ENCODE peak calls at places on chromosomes 7 and 10, in ten cellular contexts. W is glutamatergic neuron, R is nephron progenitor cell, Z is H1, S is choroid plexus epithelial cell, N is H9, G is AG09309, T is right atrium auricular region, A is tibial artery, F is neural crest cell. C is an unnamed sample.

GRCh38 chr10:78408671-78409472 is 375.2 kb downstream of the RPS24 start:
- DNase-seq in W (no peak), R (no peak), Z (no peak), S (no peak), N (peak; percentile 75), G (no peak), T (peak; percentile 81), A (peak; percentile 91), F (no peak), C (no peak)

GRCh38 chr10:73827346-73828089 is 16.1 kb upstream of the NDST2 start:
- DNase-seq in W (no peak), R (no peak), Z (no peak), S (no peak), N (no peak), G (no peak), T (no peak), A (no peak), F (no peak), C (no peak)

GRCh38 chr7:146655928-146656797 is 539.6 kb downstream of the CNTNAP2 start:
- DNase-seq in W (no peak), R (no peak), Z (no peak), S (peak; percentile 65), N (no peak), G (no peak), T (no peak), A (no peak), F (no peak), C (no peak)

GRCh38 chr7:82594665-82595064 is 151.1 kb upstream of the CACNA2D1 start:
- DNase-seq in W (no peak), R (no peak), Z (no peak), S (peak; percentile 47), N (no peak), G (no peak), T (no peak), A (no peak), F (no peak), C (no peak)

GRCh38 chr7:107856806-107857540 is 34.0 kb upstream of the DLD start:
- DNase-seq in W (no peak), R (no peak), Z (no peak), S (peak; percentile 46), N (no peak), G (no peak), T (no peak), A (no peak), F (no peak), C (no peak)

GRCh38 chr10:47286591-47287325 is 13.2 kb upstream of the GDF10 start:
- DNase-seq in W (no peak), R (no peak), Z (no peak), S (no peak), N (no peak), G (no peak), T (peak; percentile 43), A (no peak), F (no peak), C (peak; percentile 42)

GRCh38 chr7:125876436-125876835 is 946.8 kb upstream of the POT1 start:
- DNase-seq in W (no peak), R (no peak), Z (no peak), S (peak; percentile 50), N (no peak), G (no peak), T (no peak), A (no peak), F (no peak), C (no peak)

GRCh38 chr7:51152801-51153200 is 163.8 kb downstream of the COBL start:
- DNase-seq in W (no peak), R (no peak), Z (no peak), S (no peak), N (no peak), G (no peak), T (no peak), A (no peak), F (no peak), C (no peak)

GRCh38 chr10:7606977-7607404 is 59.8 kb downstream of the ITIH5 start:
- DNase-seq in W (no peak), R (no peak), Z (no peak), S (no peak), N (no peak), G (no peak), T (no peak), A (no peak), F (no peak), C (no peak)

GRCh38 chr10:16765532-16766365 is 51.5 kb downstream of the RSU1 start:
- DNase-seq in W (no peak), R (no peak), Z (no peak), S (no peak), N (no peak), G (no peak), T (no peak), A (no peak), F (no peak), C (no peak)

GRCh38 chr10:124677871-124678565 is 66.2 kb downstream of the FAM53B start:
- DNase-seq in W (no peak), R (no peak), Z (no peak), S (no peak), N (no peak), G (no peak), T (peak; percentile 82), A (no peak), F (no peak), C (no peak)

GRCh38 chr7:69078997-69079769 is 519.1 kb upstream of the AUTS2 start:
- DNase-seq in W (no peak), R (no peak), Z (no peak), S (peak; percentile 12), N (no peak), G (no peak), T (no peak), A (no peak), F (no peak), C (no peak)

GRCh38 chr10:132443605-132443997 is 46.6 kb downstream of the PWWP2B start:
- DNase-seq in W (no peak), R (no peak), Z (no peak), S (peak; percentile 75), N (no peak), G (no peak), T (no peak), A (no peak), F (no peak), C (no peak)

GRCh38 chr7:158391141-158391540 is 196.5 kb downstream of the PTPRN2 start:
- DNase-seq in W (no peak), R (no peak), Z (no peak), S (no peak), N (no peak), G (no peak), T (no peak), A (no peak), F (no peak), C (no peak)

GRCh38 chr10:118811675-118812392 is 57.1 kb upstream of the CACUL1 start:
- DNase-seq in W (no peak), R (no peak), Z (no peak), S (no peak), N (no peak), G (no peak), T (no peak), A (no peak), F (no peak), C (no peak)

GRCh38 chr10:98460837-98461499 is 14.2 kb upstream of the HPS1 start:
- DNase-seq in W (no peak), R (no peak), Z (no peak), S (peak; percentile 93), N (no peak), G (peak; percentile 60), T (peak; percentile 70), A (no peak), F (no peak), C (no peak)

GRCh38 chr10:18378766-18379165 is 238.5 kb downstream of the CACNB2 start:
- DNase-seq in W (no peak), R (no peak), Z (no peak), S (no peak), N (no peak), G (no peak), T (no peak), A (no peak), F (no peak), C (no peak)

GRCh38 chr10:18377898-18378297 is 237.7 kb downstream of the CACNB2 start:
- DNase-seq in W (no peak), R (no peak), Z (no peak), S (no peak), N (no peak), G (no peak), T (no peak), A (no peak), F (no peak), C (no peak)

GRCh38 chr10:18381679-18382078 is 241.5 kb downstream of the CACNB2 start:
- DNase-seq in W (no peak), R (no peak), Z (no peak), S (no peak), N (no peak), G (no peak), T (no peak), A (no peak), F (no peak), C (no peak)

GRCh38 chr10:18376650-18377049 is 236.4 kb downstream of the CACNB2 start:
- DNase-seq in W (no peak), R (no peak), Z (no peak), S (no peak), N (no peak), G (no peak), T (no peak), A (no peak), F (no peak), C (no peak)
- TF ChIP-seq CTCF in W (no peak), R (no peak), Z (no peak), S (no peak), N (no peak), G (no peak), T (no peak), A (no peak), F (no peak), C (no peak)

GRCh38 chr7:92988051-92988450 is 129.7 kb downstream of the SAMD9 start:
- DNase-seq in W (no peak), R (no peak), Z (no peak), S (peak; percentile 83), N (no peak), G (no peak), T (no peak), A (no peak), F (no peak), C (no peak)
- TF ChIP-seq CTCF in W (peak; percentile 40), R (peak; percentile 23), Z (no peak), S (peak; percentile 68), N (peak; percentile 65), G (peak; percentile 37), T (no peak), A (peak; percentile 28), F (peak; percentile 59), C (peak; percentile 67)

DNA sequence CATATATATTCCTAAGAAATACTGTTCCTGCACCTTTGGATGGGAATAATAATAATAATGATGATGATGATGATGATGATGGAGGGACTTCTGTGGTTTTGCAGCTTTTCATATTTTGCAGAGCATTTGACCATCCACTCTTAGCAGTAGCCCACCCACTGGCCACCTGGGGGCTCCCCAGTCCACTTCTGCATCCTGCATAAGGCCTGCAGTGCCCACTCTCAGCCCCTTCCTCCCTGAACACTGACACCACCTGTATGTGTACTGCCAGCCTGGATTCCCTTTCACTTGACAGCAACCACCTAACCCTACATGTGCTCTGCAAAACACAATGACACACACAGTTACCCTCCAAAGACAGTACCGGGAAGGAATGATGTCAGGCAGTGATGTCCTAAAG is 131.4 kb downstream of the ADAM12 start:
- DNase-seq in W (no peak), R (peak; percentile 16), Z (no peak), S (no peak), N (no peak), G (no peak), T (no peak), A (no peak), F (no peak), C (no peak)
- TF ChIP-seq CTCF in W (no peak), R (peak; percentile 21), Z (peak; percentile 45), S (peak; percentile 39), N (peak; percentile 55), G (no peak), T (no peak), A (no peak), F (no peak), C (peak; percentile 50)

GRCh38 chr7:105738133-105738532 is 138.3 kb downstream of the ATXN7L1 start:
- DNase-seq in W (no peak), R (no peak), Z (no peak), S (no peak), N (no peak), G (no peak), T (no peak), A (no peak), F (no peak), C (no peak)
- TF ChIP-seq CTCF in W (no peak), R (no peak), Z (no peak), S (peak; percentile 23), N (peak; percentile 36), G (peak; percentile 6), T (no peak), A (no peak), F (peak; percentile 20), C (no peak)